ENCODE peak calls at places on chromosomes 3 and 15, in four cellular contexts. One of them, this sample, is unnamed.

GRCh38 chr15:67149859-67150824 is 84.7 kb downstream of the SMAD3 start:
- DNase-seq in body of pancreas: peak
- DNase-seq in heart left ventricle: peak
- DNase-seq in breast epithelium: no peak
- DNase-seq in this sample: no peak

GRCh38 chr15:57893075-57893474 is 172.4 kb downstream of the ALDH1A2 start:
- DNase-seq in heart left ventricle: no peak
- DNase-seq in body of pancreas: no peak
- DNase-seq in breast epithelium: no peak
- DNase-seq in this sample: no peak

GRCh38 chr3:109713288-109713687 is 375.9 kb upstream of the DPPA4 start:
- DNase-seq in heart left ventricle: no peak
- DNase-seq in breast epithelium: no peak
- DNase-seq in body of pancreas: no peak
- DNase-seq in this sample: no peak

GRCh38 chr3:53219897-53220483 is 35.8 kb downstream of the TKT start:
- DNase-seq in heart left ventricle: peak
- DNase-seq in breast epithelium: peak
- DNase-seq in body of pancreas: peak
- DNase-seq in this sample: peak

GRCh38 chr3:12353796-12354505 is 65.1 kb downstream of the PPARG start:
- DNase-seq in body of pancreas: no peak
- DNase-seq in heart left ventricle: no peak
- DNase-seq in breast epithelium: no peak
- DNase-seq in this sample: no peak

GRCh38 chr15:91043190-91043874 is 20.9 kb upstream of the VPS33B start:
- DNase-seq in heart left ventricle: no peak
- DNase-seq in breast epithelium: no peak
- DNase-seq in body of pancreas: no peak
- DNase-seq in this sample: no peak

GRCh38 chr3:127671523-127672428 is 976 bp upstream of the ABTB1 start:
- DNase-seq in breast epithelium: no peak
- DNase-seq in body of pancreas: peak
- DNase-seq in heart left ventricle: peak
- DNase-seq in this sample: no peak

GRCh38 chr3:30548605-30549004 is 57.8 kb upstream of the TGFBR2 start:
- DNase-seq in heart left ventricle: no peak
- DNase-seq in body of pancreas: no peak
- DNase-seq in breast epithelium: no peak
- DNase-seq in this sample: no peak

GRCh38 chr3:149848238-149848637 is 35.2 kb downstream of the RNF13 start:
- DNase-seq in heart left ventricle: no peak
- DNase-seq in breast epithelium: no peak
- DNase-seq in body of pancreas: no peak
- DNase-seq in this sample: no peak

GRCh38 chr15:88131937-88132336 is 124.6 kb downstream of the NTRK3 start:
- DNase-seq in body of pancreas: no peak
- DNase-seq in breast epithelium: no peak
- DNase-seq in heart left ventricle: no peak
- DNase-seq in this sample: no peak

GRCh38 chr3:15800327-15800726 is 2.5 kb upstream of the ANKRD28 start:
- DNase-seq in heart left ventricle: no peak
- DNase-seq in breast epithelium: no peak
- DNase-seq in body of pancreas: no peak
- DNase-seq in this sample: no peak

GRCh38 chr15:67902579-67902979 is 62.7 kb upstream of the RNU6-1 start:
- DNase-seq in breast epithelium: no peak
- DNase-seq in heart left ventricle: no peak
- DNase-seq in body of pancreas: no peak
- DNase-seq in this sample: no peak

GRCh38 chr3:184582583-184582982 is 21.0 kb downstream of the EPHB3 start:
- DNase-seq in breast epithelium: no peak
- DNase-seq in heart left ventricle: peak
- DNase-seq in body of pancreas: no peak
- DNase-seq in this sample: peak

GRCh38 chr3:73813291-73813977 is 188.7 kb upstream of the PDZRN3 start:
- DNase-seq in body of pancreas: peak
- DNase-seq in breast epithelium: peak
- DNase-seq in heart left ventricle: no peak
- DNase-seq in this sample: no peak

GRCh38 chr3:141739731-141740130 is 1.6 kb downstream of the RNF7 start:
- DNase-seq in heart left ventricle: no peak
- DNase-seq in body of pancreas: no peak
- DNase-seq in breast epithelium: no peak
- DNase-seq in this sample: no peak

GRCh38 chr3:14764331-14765064 is 54.3 kb upstream of the FGD5 start:
- DNase-seq in breast epithelium: no peak
- DNase-seq in body of pancreas: no peak
- DNase-seq in heart left ventricle: no peak
- DNase-seq in this sample: no peak

GRCh38 chr3:128807186-128807830 is 72.1 kb upstream of the ACAD9 start:
- DNase-seq in body of pancreas: no peak
- DNase-seq in breast epithelium: no peak
- DNase-seq in heart left ventricle: no peak
- DNase-seq in this sample: no peak

GRCh38 chr3:120823156-120823555 is 80.6 kb downstream of the GTF2E1 start:
- DNase-seq in body of pancreas: no peak
- DNase-seq in heart left ventricle: no peak
- DNase-seq in breast epithelium: no peak
- DNase-seq in this sample: no peak

GRCh38 chr3:20340324-20340928 is 154.4 kb upstream of the SGO1 start:
- DNase-seq in body of pancreas: peak
- DNase-seq in heart left ventricle: peak
- DNase-seq in breast epithelium: peak
- DNase-seq in this sample: peak

GRCh38 chr15:92627014-92627413 is 28.6 kb downstream of the FAM174B start:
- DNase-seq in breast epithelium: no peak
- DNase-seq in heart left ventricle: no peak
- DNase-seq in body of pancreas: peak
- DNase-seq in this sample: no peak

GRCh38 chr3:52434491-52435115 is 10.3 kb downstream of the SEMA3G start:
- DNase-seq in breast epithelium: no peak
- DNase-seq in heart left ventricle: no peak
- DNase-seq in body of pancreas: no peak
- DNase-seq in this sample: peak

GRCh38 chr15:46735115-46735514 is 982.2 kb upstream of the SEMA6D start:
- DNase-seq in breast epithelium: no peak
- DNase-seq in heart left ventricle: no peak
- DNase-seq in body of pancreas: no peak
- DNase-seq in this sample: no peak

GRCh38 chr3:15342945-15343344 is 10.6 kb upstream of the SH3BP5 start:
- DNase-seq in breast epithelium: no peak
- DNase-seq in body of pancreas: no peak
- DNase-seq in heart left ventricle: no peak
- DNase-seq in this sample: no peak

GRCh38 chr3:138673641-138674040 is 65.1 kb downstream of the FAIM start:
- DNase-seq in breast epithelium: no peak
- DNase-seq in body of pancreas: no peak
- DNase-seq in heart left ventricle: no peak
- DNase-seq in this sample: no peak

GRCh38 chr3:15262021-15262420 is 56.0 kb downstream of the CAPN7 start:
- DNase-seq in breast epithelium: no peak
- DNase-seq in heart left ventricle: no peak
- DNase-seq in body of pancreas: no peak
- DNase-seq in this sample: no peak

GRCh38 chr3:37642959-37643598 is 218.6 kb upstream of the CTDSPL start:
- DNase-seq in breast epithelium: no peak
- DNase-seq in heart left ventricle: no peak
- DNase-seq in body of pancreas: no peak
- DNase-seq in this sample: no peak

GRCh38 chr3:71453822-71454512 is 129.6 kb downstream of the FOXP1 start:
- DNase-seq in heart left ventricle: no peak
- DNase-seq in body of pancreas: peak
- DNase-seq in breast epithelium: no peak
- DNase-seq in this sample: no peak
- H3K4me3 ChIP-seq in heart left ventricle: no peak
- H3K4me3 ChIP-seq in body of pancreas: no peak
- H3K4me3 ChIP-seq in breast epithelium: no peak
- H3K4me3 ChIP-seq in this sample: no peak

GRCh38 chr15:45634442-45635190 is at the start of gene SQOR:
- DNase-seq in breast epithelium: peak
- DNase-seq in body of pancreas: peak
- DNase-seq in heart left ventricle: peak
- DNase-seq in this sample: peak
- TF ChIP-seq POLR2A in breast epithelium: peak
- TF ChIP-seq POLR2A in body of pancreas: peak
- TF ChIP-seq POLR2A in heart left ventricle: no peak
- TF ChIP-seq POLR2A in this sample: peak

GRCh38 chr3:105802073-105802706 is 66.6 kb downstream of the CBLB start:
- DNase-seq in heart left ventricle: no peak
- DNase-seq in body of pancreas: no peak
- DNase-seq in breast epithelium: no peak
- DNase-seq in this sample: no peak
- H3K4me3 ChIP-seq in heart left ventricle: no peak
- H3K4me3 ChIP-seq in body of pancreas: no peak
- H3K4me3 ChIP-seq in breast epithelium: no peak
- H3K4me3 ChIP-seq in this sample: no peak

GRCh38 chr3:100900671-100901070 is 92.5 kb downstream of the ABI3BP start:
- DNase-seq in heart left ventricle: no peak
- DNase-seq in body of pancreas: no peak
- DNase-seq in breast epithelium: no peak
- DNase-seq in this sample: no peak
- TF ChIP-seq POLR2A in heart left ventricle: no peak
- TF ChIP-seq POLR2A in body of pancreas: no peak
- TF ChIP-seq POLR2A in breast epithelium: no peak
- TF ChIP-seq POLR2A in this sample: no peak